ENCODE peak calls at places on chromosomes 13 and 19, in ten cellular contexts. One of them, this sample, is unnamed.

GRCh38 chr19:16435238-16435911 is 36.4 kb downstream of the EPS15L1 start:
- DNase-seq in left ventricle myocardium inferior: peak; percentile 40
- DNase-seq in thyroid gland: peak; percentile 39
- DNase-seq in ascending aorta: no peak
- DNase-seq in heart left ventricle: peak; percentile 55
- DNase-seq in ovary: peak; percentile 78
- DNase-seq in activated CD8-positive, alpha-beta T cell treated with anti-CD3 and anti-CD28 coated beads for 36 hours: no peak
- DNase-seq in CD4-positive, alpha-beta T cell: no peak
- DNase-seq in testis: peak; percentile 78
- DNase-seq in BE2C: no peak
- DNase-seq in this sample: no peak

GRCh38 chr13:44317752-44318550 is 55.7 kb upstream of the SERP2 start:
- DNase-seq in left ventricle myocardium inferior: no peak
- DNase-seq in thyroid gland: no peak
- DNase-seq in ascending aorta: no peak
- DNase-seq in heart left ventricle: no peak
- DNase-seq in ovary: no peak
- DNase-seq in activated CD8-positive, alpha-beta T cell treated with anti-CD3 and anti-CD28 coated beads for 36 hours: no peak
- DNase-seq in CD4-positive, alpha-beta T cell: no peak
- DNase-seq in testis: no peak
- DNase-seq in BE2C: no peak
- DNase-seq in this sample: no peak

GRCh38 chr19:35296644-35297514 is 4.9 kb downstream of the MAG start:
- DNase-seq in left ventricle myocardium inferior: no peak
- DNase-seq in thyroid gland: no peak
- DNase-seq in ascending aorta: no peak
- DNase-seq in heart left ventricle: no peak
- DNase-seq in ovary: no peak
- DNase-seq in activated CD8-positive, alpha-beta T cell treated with anti-CD3 and anti-CD28 coated beads for 36 hours: no peak
- DNase-seq in CD4-positive, alpha-beta T cell: no peak
- DNase-seq in testis: no peak
- DNase-seq in BE2C: no peak
- DNase-seq in this sample: no peak

GRCh38 chr19:33684550-33685303 is 63.0 kb downstream of the CHST8 start:
- DNase-seq in left ventricle myocardium inferior: no peak
- DNase-seq in thyroid gland: peak; percentile 49
- DNase-seq in ascending aorta: no peak
- DNase-seq in heart left ventricle: no peak
- DNase-seq in ovary: no peak
- DNase-seq in activated CD8-positive, alpha-beta T cell treated with anti-CD3 and anti-CD28 coated beads for 36 hours: no peak
- DNase-seq in CD4-positive, alpha-beta T cell: no peak
- DNase-seq in testis: no peak
- DNase-seq in BE2C: peak; percentile 73
- DNase-seq in this sample: no peak

GRCh38 chr13:85709721-85710120 is 89.5 kb downstream of the SLITRK6 start:
- DNase-seq in left ventricle myocardium inferior: no peak
- DNase-seq in thyroid gland: no peak
- DNase-seq in ascending aorta: no peak
- DNase-seq in heart left ventricle: no peak
- DNase-seq in ovary: no peak
- DNase-seq in activated CD8-positive, alpha-beta T cell treated with anti-CD3 and anti-CD28 coated beads for 36 hours: no peak
- DNase-seq in CD4-positive, alpha-beta T cell: no peak
- DNase-seq in testis: no peak
- DNase-seq in BE2C: no peak
- DNase-seq in this sample: no peak

GRCh38 chr13:19596960-19597361 is 35.6 kb upstream of the TPTE2 start:
- DNase-seq in left ventricle myocardium inferior: no peak
- DNase-seq in thyroid gland: no peak
- DNase-seq in ascending aorta: no peak
- DNase-seq in heart left ventricle: no peak
- DNase-seq in ovary: no peak
- DNase-seq in activated CD8-positive, alpha-beta T cell treated with anti-CD3 and anti-CD28 coated beads for 36 hours: peak; percentile 11
- DNase-seq in CD4-positive, alpha-beta T cell: no peak
- DNase-seq in testis: no peak
- DNase-seq in BE2C: no peak
- DNase-seq in this sample: no peak

GRCh38 chr19:14408641-14409120 is 10.5 kb downstream of the DDX39A start:
- DNase-seq in left ventricle myocardium inferior: no peak
- DNase-seq in thyroid gland: no peak
- DNase-seq in ascending aorta: no peak
- DNase-seq in heart left ventricle: no peak
- DNase-seq in ovary: no peak
- DNase-seq in activated CD8-positive, alpha-beta T cell treated with anti-CD3 and anti-CD28 coated beads for 36 hours: no peak
- DNase-seq in CD4-positive, alpha-beta T cell: no peak
- DNase-seq in testis: no peak
- DNase-seq in BE2C: no peak
- DNase-seq in this sample: no peak

GRCh38 chr19:23262892-23263291 is 12.7 kb upstream of the ZNF724 start:
- DNase-seq in left ventricle myocardium inferior: no peak
- DNase-seq in thyroid gland: no peak
- DNase-seq in ascending aorta: no peak
- DNase-seq in heart left ventricle: no peak
- DNase-seq in ovary: no peak
- DNase-seq in activated CD8-positive, alpha-beta T cell treated with anti-CD3 and anti-CD28 coated beads for 36 hours: no peak
- DNase-seq in CD4-positive, alpha-beta T cell: no peak
- DNase-seq in testis: no peak
- DNase-seq in BE2C: no peak
- DNase-seq in this sample: no peak

GRCh38 chr13:112722433-112723250 is 32.8 kb downstream of the ATP11A start:
- DNase-seq in left ventricle myocardium inferior: peak; percentile 55
- DNase-seq in thyroid gland: peak; percentile 69
- DNase-seq in ascending aorta: no peak
- DNase-seq in heart left ventricle: peak; percentile 66
- DNase-seq in ovary: peak; percentile 70
- DNase-seq in activated CD8-positive, alpha-beta T cell treated with anti-CD3 and anti-CD28 coated beads for 36 hours: peak; percentile 8
- DNase-seq in CD4-positive, alpha-beta T cell: no peak
- DNase-seq in testis: peak; percentile 83
- DNase-seq in BE2C: no peak
- DNase-seq in this sample: no peak

GRCh38 chr19:2578391-2578826 is 102.5 kb downstream of the GADD45B start:
- DNase-seq in left ventricle myocardium inferior: peak; percentile 38
- DNase-seq in thyroid gland: peak; percentile 67
- DNase-seq in ascending aorta: peak; percentile 10
- DNase-seq in heart left ventricle: no peak
- DNase-seq in ovary: no peak
- DNase-seq in activated CD8-positive, alpha-beta T cell treated with anti-CD3 and anti-CD28 coated beads for 36 hours: no peak
- DNase-seq in CD4-positive, alpha-beta T cell: no peak
- DNase-seq in testis: no peak
- DNase-seq in BE2C: no peak
- DNase-seq in this sample: no peak

GRCh38 chr13:64723735-64724134 is 2506.4 kb downstream of the PCDH9 start:
- DNase-seq in left ventricle myocardium inferior: no peak
- DNase-seq in thyroid gland: no peak
- DNase-seq in ascending aorta: no peak
- DNase-seq in heart left ventricle: no peak
- DNase-seq in ovary: no peak
- DNase-seq in activated CD8-positive, alpha-beta T cell treated with anti-CD3 and anti-CD28 coated beads for 36 hours: no peak
- DNase-seq in CD4-positive, alpha-beta T cell: no peak
- DNase-seq in testis: no peak
- DNase-seq in BE2C: peak; percentile 58
- DNase-seq in this sample: no peak

GRCh38 chr13:71249031-71249430 is 618.0 kb downstream of the DACH1 start:
- DNase-seq in left ventricle myocardium inferior: no peak
- DNase-seq in thyroid gland: no peak
- DNase-seq in ascending aorta: no peak
- DNase-seq in heart left ventricle: no peak
- DNase-seq in ovary: no peak
- DNase-seq in activated CD8-positive, alpha-beta T cell treated with anti-CD3 and anti-CD28 coated beads for 36 hours: no peak
- DNase-seq in CD4-positive, alpha-beta T cell: no peak
- DNase-seq in testis: no peak
- DNase-seq in BE2C: no peak
- DNase-seq in this sample: no peak

GRCh38 chr13:71260246-71260645 is 606.8 kb downstream of the DACH1 start:
- DNase-seq in left ventricle myocardium inferior: no peak
- DNase-seq in thyroid gland: no peak
- DNase-seq in ascending aorta: no peak
- DNase-seq in heart left ventricle: no peak
- DNase-seq in ovary: no peak
- DNase-seq in activated CD8-positive, alpha-beta T cell treated with anti-CD3 and anti-CD28 coated beads for 36 hours: no peak
- DNase-seq in CD4-positive, alpha-beta T cell: no peak
- DNase-seq in testis: no peak
- DNase-seq in BE2C: no peak
- DNase-seq in this sample: no peak

GRCh38 chr13:71252191-71252704 is 614.8 kb downstream of the DACH1 start:
- DNase-seq in left ventricle myocardium inferior: no peak
- DNase-seq in thyroid gland: no peak
- DNase-seq in ascending aorta: no peak
- DNase-seq in heart left ventricle: no peak
- DNase-seq in ovary: no peak
- DNase-seq in activated CD8-positive, alpha-beta T cell treated with anti-CD3 and anti-CD28 coated beads for 36 hours: no peak
- DNase-seq in CD4-positive, alpha-beta T cell: no peak
- DNase-seq in testis: no peak
- DNase-seq in BE2C: no peak
- DNase-seq in this sample: no peak

GRCh38 chr13:71255633-71256032 is 611.4 kb downstream of the DACH1 start:
- DNase-seq in left ventricle myocardium inferior: no peak
- DNase-seq in thyroid gland: no peak
- DNase-seq in ascending aorta: no peak
- DNase-seq in heart left ventricle: no peak
- DNase-seq in ovary: no peak
- DNase-seq in activated CD8-positive, alpha-beta T cell treated with anti-CD3 and anti-CD28 coated beads for 36 hours: no peak
- DNase-seq in CD4-positive, alpha-beta T cell: no peak
- DNase-seq in testis: no peak
- DNase-seq in BE2C: no peak
- DNase-seq in this sample: no peak

GRCh38 chr13:71254384-71254783 is 612.6 kb downstream of the DACH1 start:
- DNase-seq in left ventricle myocardium inferior: no peak
- DNase-seq in thyroid gland: no peak
- DNase-seq in ascending aorta: no peak
- DNase-seq in heart left ventricle: no peak
- DNase-seq in ovary: no peak
- DNase-seq in activated CD8-positive, alpha-beta T cell treated with anti-CD3 and anti-CD28 coated beads for 36 hours: no peak
- DNase-seq in CD4-positive, alpha-beta T cell: no peak
- DNase-seq in testis: no peak
- DNase-seq in BE2C: no peak
- DNase-seq in this sample: no peak
- TF ChIP-seq CTCF in left ventricle myocardium inferior: no peak
- TF ChIP-seq CTCF in thyroid gland: no peak
- TF ChIP-seq CTCF in ascending aorta: no peak
- TF ChIP-seq CTCF in heart left ventricle: no peak
- TF ChIP-seq CTCF in ovary: no peak
- TF ChIP-seq CTCF in activated CD8-positive, alpha-beta T cell treated with anti-CD3 and anti-CD28 coated beads for 36 hours: no peak
- TF ChIP-seq CTCF in CD4-positive, alpha-beta T cell: no peak
- TF ChIP-seq CTCF in testis: no peak
- TF ChIP-seq CTCF in BE2C: no peak
- TF ChIP-seq CTCF in this sample: no peak

DNA sequence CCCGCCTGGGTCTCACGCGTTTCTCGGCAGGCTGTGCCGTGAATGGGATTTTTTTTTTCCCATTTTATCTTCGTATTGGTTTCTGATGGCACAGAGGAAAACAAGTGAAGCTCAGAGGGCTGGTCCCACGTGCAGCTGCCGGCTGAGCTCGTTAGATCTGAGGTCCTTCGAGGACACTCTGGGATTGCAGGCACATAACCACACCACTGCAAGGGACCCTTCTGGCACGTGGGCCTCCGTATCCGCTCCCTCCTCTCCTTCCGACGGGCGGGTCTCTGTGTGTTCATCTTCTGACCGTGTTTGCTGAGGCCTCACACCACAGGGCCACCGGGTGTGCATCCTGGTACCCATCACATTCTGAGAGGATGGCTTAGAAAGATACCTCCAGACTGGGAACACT is 16.6 kb downstream of the CFD start:
- DNase-seq in left ventricle myocardium inferior: no peak
- DNase-seq in thyroid gland: no peak
- DNase-seq in ascending aorta: no peak
- DNase-seq in heart left ventricle: no peak
- DNase-seq in ovary: no peak
- DNase-seq in activated CD8-positive, alpha-beta T cell treated with anti-CD3 and anti-CD28 coated beads for 36 hours: no peak
- DNase-seq in CD4-positive, alpha-beta T cell: no peak
- DNase-seq in testis: no peak
- DNase-seq in BE2C: no peak
- DNase-seq in this sample: no peak
- TF ChIP-seq CTCF in left ventricle myocardium inferior: no peak
- TF ChIP-seq CTCF in thyroid gland: no peak
- TF ChIP-seq CTCF in ascending aorta: no peak
- TF ChIP-seq CTCF in heart left ventricle: no peak
- TF ChIP-seq CTCF in ovary: no peak
- TF ChIP-seq CTCF in activated CD8-positive, alpha-beta T cell treated with anti-CD3 and anti-CD28 coated beads for 36 hours: no peak
- TF ChIP-seq CTCF in CD4-positive, alpha-beta T cell: no peak
- TF ChIP-seq CTCF in testis: no peak
- TF ChIP-seq CTCF in BE2C: no peak
- TF ChIP-seq CTCF in this sample: no peak

DNA sequence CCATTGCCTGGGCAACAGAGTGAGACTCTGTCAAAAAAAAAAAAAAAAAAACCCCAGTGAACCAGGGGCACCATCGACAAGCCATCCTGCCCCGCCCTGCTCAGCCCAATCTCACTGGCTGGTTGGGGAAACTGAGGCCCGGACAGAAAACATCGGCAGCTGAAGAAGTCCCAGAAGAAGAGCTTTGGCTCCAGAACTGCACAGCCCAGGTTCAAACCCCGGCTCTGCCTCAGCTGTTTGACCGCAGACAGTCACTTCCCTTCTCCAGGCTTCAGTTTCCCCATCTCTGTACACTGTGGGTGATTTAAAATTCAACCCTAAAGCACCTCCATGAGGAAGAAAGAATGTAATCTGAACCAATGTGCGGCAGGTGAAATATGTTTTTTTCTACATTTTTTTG is 9.4 kb upstream of the SEMA6B start:
- DNase-seq in left ventricle myocardium inferior: no peak
- DNase-seq in thyroid gland: no peak
- DNase-seq in ascending aorta: no peak
- DNase-seq in heart left ventricle: no peak
- DNase-seq in ovary: no peak
- DNase-seq in activated CD8-positive, alpha-beta T cell treated with anti-CD3 and anti-CD28 coated beads for 36 hours: no peak
- DNase-seq in CD4-positive, alpha-beta T cell: no peak
- DNase-seq in testis: no peak
- DNase-seq in BE2C: no peak
- DNase-seq in this sample: no peak
- TF ChIP-seq CTCF in left ventricle myocardium inferior: no peak
- TF ChIP-seq CTCF in thyroid gland: no peak
- TF ChIP-seq CTCF in ascending aorta: no peak
- TF ChIP-seq CTCF in heart left ventricle: no peak
- TF ChIP-seq CTCF in ovary: no peak
- TF ChIP-seq CTCF in activated CD8-positive, alpha-beta T cell treated with anti-CD3 and anti-CD28 coated beads for 36 hours: no peak
- TF ChIP-seq CTCF in CD4-positive, alpha-beta T cell: no peak
- TF ChIP-seq CTCF in testis: no peak
- TF ChIP-seq CTCF in BE2C: no peak
- TF ChIP-seq CTCF in this sample: no peak

DNA sequence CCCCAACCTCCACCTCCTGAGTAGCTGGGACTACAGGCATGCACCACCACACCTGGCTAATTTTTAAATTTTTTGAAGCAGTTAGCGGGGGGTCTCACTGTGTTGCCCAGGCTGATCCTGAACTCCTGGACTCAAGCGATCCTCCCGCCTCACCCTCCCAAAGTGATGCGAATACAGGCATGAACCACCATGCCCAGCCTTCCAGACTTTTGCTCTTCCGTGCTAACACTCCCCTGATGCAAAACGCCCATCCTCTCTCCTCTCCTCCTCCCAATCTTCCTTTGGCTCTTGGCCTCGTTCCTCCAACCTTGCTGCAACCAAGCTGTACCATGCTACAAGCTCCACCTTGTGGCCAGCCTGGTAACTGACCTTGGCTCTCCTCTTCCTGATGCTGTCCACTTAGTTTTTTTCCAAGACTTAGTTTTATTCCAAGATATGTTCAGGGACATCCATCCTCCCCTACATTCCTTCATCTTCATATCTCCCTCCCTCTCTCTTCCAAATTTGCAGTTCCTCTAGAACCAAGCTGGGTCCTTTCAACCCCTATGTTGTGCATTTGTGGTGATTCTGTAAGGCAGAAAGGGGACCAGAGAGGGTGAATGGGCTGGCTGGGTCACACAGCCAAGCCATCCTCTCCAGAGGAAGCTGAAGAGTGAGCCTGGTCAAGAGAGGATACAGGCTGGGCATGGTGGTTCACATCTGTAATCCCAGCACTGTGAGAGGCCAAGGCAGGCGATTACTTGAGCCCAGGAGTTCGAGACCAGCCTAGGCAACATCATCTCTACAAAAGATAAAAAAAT is 32.8 kb downstream of the TINCR start:
- DNase-seq in left ventricle myocardium inferior: no peak
- DNase-seq in thyroid gland: no peak
- DNase-seq in ascending aorta: no peak
- DNase-seq in heart left ventricle: no peak
- DNase-seq in ovary: no peak
- DNase-seq in activated CD8-positive, alpha-beta T cell treated with anti-CD3 and anti-CD28 coated beads for 36 hours: peak; percentile 27
- DNase-seq in CD4-positive, alpha-beta T cell: no peak
- DNase-seq in testis: peak; percentile 78
- DNase-seq in BE2C: peak; percentile 33
- DNase-seq in this sample: no peak
- TF ChIP-seq CTCF in left ventricle myocardium inferior: peak; percentile 24
- TF ChIP-seq CTCF in thyroid gland: no peak
- TF ChIP-seq CTCF in ascending aorta: no peak
- TF ChIP-seq CTCF in heart left ventricle: no peak
- TF ChIP-seq CTCF in ovary: no peak
- TF ChIP-seq CTCF in activated CD8-positive, alpha-beta T cell treated with anti-CD3 and anti-CD28 coated beads for 36 hours: peak; percentile 62
- TF ChIP-seq CTCF in CD4-positive, alpha-beta T cell: no peak
- TF ChIP-seq CTCF in testis: peak; percentile 20
- TF ChIP-seq CTCF in BE2C: peak; percentile 88
- TF ChIP-seq CTCF in this sample: no peak